ENCODE peak calls at places on chromosomes 11 and 22, in seven cellular contexts. P, O, L, R, I, H and U are unnamed samples.

GRCh38 chr11:47351159-47352126 is 1.1 kb downstream of the MYBPC3 start:
- DNase-seq in P (no peak), I (no peak), L (no peak), O (no peak), H (no peak), R (no peak), U (no peak)

GRCh38 chr22:45879552-45879949 is 97.4 kb downstream of the WNT7B start:
- DNase-seq in H (no peak), I (no peak), L (peak), O (no peak), R (no peak), P (no peak), U (no peak)

GRCh38 chr11:72821920-72822799 is 7.9 kb downstream of the ATG16L2 start:
- DNase-seq in H (peak), I (peak), L (peak), P (peak), O (peak), R (no peak), U (peak)

GRCh38 chr11:69089258-69089657 is 40.5 kb downstream of the TPCN2 start:
- DNase-seq in H (no peak), O (peak), R (peak), L (no peak), I (no peak), P (peak), U (no peak)

GRCh38 chr11:46537121-46537520 is 56.7 kb downstream of the AMBRA1 start:
- DNase-seq in L (no peak), O (peak), I (no peak), H (no peak), P (peak), R (peak), U (no peak)

GRCh38 chr22:26234267-26234666 is 65.0 kb downstream of the SEZ6L start:
- DNase-seq in H (no peak), I (no peak), P (no peak), R (no peak), L (no peak), O (no peak), U (no peak)

GRCh38 chr11:6362185-6362867 is 27.9 kb upstream of the SMPD1 start:
- DNase-seq in R (no peak), H (no peak), L (no peak), I (no peak), O (no peak), P (no peak), U (no peak)

GRCh38 chr22:31556627-31557203 is 60.4 kb downstream of the SFI1 start:
- DNase-seq in P (peak), O (peak), L (no peak), I (peak), H (peak), R (peak), U (no peak)

GRCh38 chr11:86245369-86246292 is 1.1 kb downstream of the EED start:
- DNase-seq in P (peak), I (peak), H (no peak), R (peak), L (no peak), O (no peak), U (no peak)

GRCh38 chr11:75499423-75500305 is 26.1 kb downstream of the GDPD5 start:
- DNase-seq in P (no peak), L (no peak), R (no peak), I (no peak), H (no peak), O (peak), U (no peak)

GRCh38 chr11:66195867-66196266 is 72.6 kb upstream of the RAB1B start:
- DNase-seq in R (no peak), P (no peak), O (no peak), L (no peak), I (peak), H (no peak), U (no peak)

GRCh38 chr11:128458316-128458715 is 129.0 kb downstream of the ETS1 start:
- DNase-seq in P (no peak), L (no peak), I (no peak), O (peak), R (no peak), H (no peak), U (no peak)

GRCh38 chr11:23310276-23310675 is 450.0 kb upstream of the CCDC179 start:
- DNase-seq in I (no peak), H (no peak), P (no peak), L (no peak), R (no peak), O (no peak), U (no peak)

GRCh38 chr11:105361651-105362050 is 222.1 kb upstream of the CARD18 start:
- DNase-seq in H (no peak), O (no peak), P (no peak), R (no peak), I (no peak), L (no peak), U (no peak)

DNA sequence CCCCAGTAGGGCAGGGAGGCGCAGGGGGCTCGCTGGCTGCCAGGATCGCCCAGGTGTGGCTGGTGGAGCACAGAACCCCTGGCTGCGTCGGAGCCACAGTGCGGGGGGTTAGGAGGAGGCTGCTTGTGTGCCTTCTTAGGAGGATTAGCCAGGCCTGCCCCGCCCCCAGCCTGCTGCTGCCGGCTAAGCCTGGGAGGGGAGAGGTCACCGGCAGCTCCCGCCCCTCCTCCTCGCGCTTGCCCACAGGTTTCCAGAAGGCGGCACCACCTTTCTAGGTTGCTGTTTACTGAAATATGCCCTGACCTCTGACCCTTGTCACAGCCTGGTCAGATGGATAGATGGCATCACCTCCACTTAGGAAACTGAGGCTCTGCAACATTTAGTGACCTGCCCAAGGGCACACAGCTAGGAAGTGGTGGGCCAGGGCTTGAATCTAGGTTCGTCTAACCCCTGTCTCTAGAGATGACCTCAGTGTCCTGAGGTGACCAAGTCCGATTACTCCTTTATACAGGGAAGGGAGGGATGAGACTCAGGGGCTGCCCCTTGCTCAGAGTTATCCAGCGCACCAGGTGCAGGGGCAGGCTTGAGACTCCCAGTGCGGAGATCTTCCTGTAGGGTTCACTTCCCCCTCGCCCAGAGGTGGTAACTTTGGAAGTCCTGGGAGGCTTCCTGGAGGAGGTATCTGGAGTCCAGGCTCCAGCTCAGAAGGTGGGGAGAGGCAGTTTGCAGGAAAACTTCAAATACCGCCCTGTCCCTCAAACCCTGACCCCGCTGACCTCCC is 44.0 kb downstream of the MYO7A start:
- DNase-seq in O (no peak), P (peak), L (peak), R (no peak), I (peak), H (no peak), U (peak)
- TF ChIP-seq MAX in O (no peak), P (no peak), L (peak), R (no peak), I (no peak), H (no peak), U (no peak)

DNA sequence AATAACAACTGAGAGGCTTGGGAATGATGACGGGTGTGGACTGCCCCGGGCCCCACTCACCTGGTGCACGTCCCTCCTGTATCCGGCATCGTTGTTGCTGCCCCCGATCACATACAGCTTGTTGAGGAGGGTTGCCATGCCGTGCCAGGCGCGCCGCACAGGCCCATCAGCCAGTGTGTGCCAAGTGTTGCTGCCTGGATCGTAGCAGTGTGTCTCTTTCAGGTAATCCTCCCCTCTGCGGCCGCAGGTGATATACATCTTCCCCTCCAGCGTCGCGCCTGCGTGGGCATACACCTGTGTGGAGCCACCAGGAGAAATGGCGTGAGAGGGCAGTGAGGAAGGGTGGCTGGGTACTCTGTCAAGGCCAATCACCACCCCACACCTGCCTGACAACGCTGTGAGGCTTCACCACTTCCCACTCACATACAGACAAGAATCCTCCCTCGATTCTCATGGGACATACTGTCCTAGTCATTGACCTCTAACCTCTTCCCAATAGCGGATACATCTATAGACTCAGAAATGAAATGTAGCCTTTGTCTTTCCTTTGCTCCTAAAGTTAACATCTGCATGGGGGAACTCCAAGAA is 8.9 kb upstream of the SCARF2 start:
- DNase-seq in L (no peak), P (no peak), H (no peak), O (no peak), R (no peak), I (no peak), U (no peak)
- TF ChIP-seq MAX in L (no peak), P (peak), H (no peak), O (no peak), R (no peak), I (no peak), U (no peak)

GRCh38 chr11:9170450-9170849 is 79.1 kb upstream of the SCUBE2 start:
- DNase-seq in I (no peak), L (no peak), P (no peak), H (no peak), O (peak), R (no peak), U (no peak)
- TF ChIP-seq MAX in I (no peak), L (no peak), P (no peak), H (no peak), O (no peak), R (no peak), U (no peak)

DNA sequence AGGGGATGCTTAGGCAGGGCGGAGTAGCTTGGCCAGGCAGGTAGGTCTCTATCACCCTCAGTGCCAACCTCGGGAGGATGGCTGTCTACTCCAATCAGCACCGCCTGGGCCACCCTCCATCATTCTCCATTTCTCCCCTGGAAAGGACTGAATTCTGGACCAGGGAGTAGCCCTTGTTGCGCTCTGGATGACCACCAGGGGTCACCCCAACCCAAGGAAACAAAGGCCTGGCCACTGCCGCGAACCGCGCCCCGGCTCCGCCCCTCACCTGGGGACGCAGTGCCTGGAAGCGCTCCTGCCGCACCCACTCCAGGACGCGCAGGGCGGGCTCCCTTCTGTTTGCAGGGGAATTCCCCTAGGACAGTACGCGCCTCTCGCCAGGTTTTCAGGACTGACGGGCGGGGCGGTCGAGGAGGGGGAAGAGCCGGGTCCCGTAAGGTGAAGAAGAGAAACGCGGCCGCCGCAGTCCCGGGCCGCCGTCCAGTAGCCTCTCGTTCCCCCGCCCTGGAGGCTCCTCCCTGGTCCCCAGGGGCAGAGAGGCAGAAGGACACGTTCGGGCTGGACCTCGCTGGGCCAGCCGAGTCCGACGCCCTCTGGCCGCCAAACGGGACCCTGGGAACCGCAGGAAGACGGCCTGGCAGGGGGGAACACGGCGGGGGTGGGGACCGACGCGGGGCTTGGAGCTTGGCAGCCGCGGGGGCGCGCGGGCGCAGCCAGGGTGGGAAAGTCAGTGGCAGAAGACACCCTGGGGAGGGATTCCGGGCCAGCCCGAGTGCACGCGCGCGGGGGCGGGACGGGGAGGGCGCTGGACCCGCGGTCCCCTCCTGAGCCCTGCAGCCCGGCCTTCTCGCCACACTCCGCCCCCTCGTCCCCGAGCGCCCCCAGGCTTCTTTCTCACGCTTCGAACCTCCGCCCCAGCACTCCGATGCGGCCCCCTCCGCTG is 7.1 kb downstream of the SCN4B start:
- DNase-seq in H (peak), R (peak), P (peak), L (peak), O (peak), I (peak), U (peak)
- TF ChIP-seq MAX in H (peak), R (no peak), P (no peak), L (no peak), O (no peak), I (no peak), U (peak)

DNA sequence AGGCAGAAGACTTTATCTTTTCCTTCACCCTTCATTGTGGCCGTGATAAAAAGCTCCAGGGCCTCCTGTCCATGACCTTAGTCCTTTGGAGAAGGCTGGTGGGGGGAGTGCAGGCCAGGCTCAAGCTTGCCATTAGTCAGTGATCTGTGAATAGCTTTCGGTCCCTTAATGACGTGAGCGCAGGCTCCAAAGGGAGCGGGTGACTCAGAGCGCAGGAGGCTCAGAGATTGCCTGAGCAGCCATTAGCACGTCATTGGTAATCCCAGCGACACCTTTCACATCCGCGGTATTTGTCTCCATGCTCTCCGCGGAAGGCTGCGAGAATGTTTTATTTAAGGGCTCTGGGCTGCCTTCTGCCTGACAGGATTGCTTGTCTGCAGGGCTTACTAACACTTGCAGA is 458.5 kb downstream of the METTL15 start:
- DNase-seq in P (peak), R (no peak), H (peak), L (peak), O (peak), I (no peak), U (peak)
- TF ChIP-seq MAX in P (no peak), R (no peak), H (no peak), L (no peak), O (peak), I (no peak), U (no peak)

GRCh38 chr11:94773842-94774241 is 5.7 kb downstream of the AMOTL1 start:
- DNase-seq in H (no peak), L (no peak), I (no peak), O (no peak), R (no peak), P (no peak), U (no peak)

GRCh38 chr11:94775576-94776327 is 7.6 kb downstream of the AMOTL1 start:
- DNase-seq in O (no peak), P (peak), R (no peak), I (no peak), H (no peak), L (no peak), U (no peak)

GRCh38 chr11:94771951-94772350 is 3.8 kb downstream of the AMOTL1 start:
- DNase-seq in L (no peak), P (no peak), H (no peak), O (no peak), R (no peak), I (no peak), U (no peak)

GRCh38 chr11:94776351-94777321 is 8.5 kb downstream of the AMOTL1 start:
- DNase-seq in H (no peak), L (no peak), I (no peak), P (peak), R (no peak), O (peak), U (no peak)

GRCh38 chr11:94774345-94774744 is 6.2 kb downstream of the AMOTL1 start:
- DNase-seq in L (no peak), O (no peak), R (no peak), P (peak), H (no peak), I (no peak), U (no peak)
- TF ChIP-seq MAX in L (no peak), O (no peak), R (no peak), P (no peak), H (no peak), I (no peak), U (no peak)

GRCh38 chr11:115930886-115931537 is 426.8 kb upstream of the CADM1 start:
- DNase-seq in L (no peak), H (no peak), P (no peak), I (no peak), O (no peak), R (no peak), U (no peak)
- TF ChIP-seq MAX in L (no peak), H (no peak), P (no peak), I (no peak), O (no peak), R (no peak), U (no peak)

DNA sequence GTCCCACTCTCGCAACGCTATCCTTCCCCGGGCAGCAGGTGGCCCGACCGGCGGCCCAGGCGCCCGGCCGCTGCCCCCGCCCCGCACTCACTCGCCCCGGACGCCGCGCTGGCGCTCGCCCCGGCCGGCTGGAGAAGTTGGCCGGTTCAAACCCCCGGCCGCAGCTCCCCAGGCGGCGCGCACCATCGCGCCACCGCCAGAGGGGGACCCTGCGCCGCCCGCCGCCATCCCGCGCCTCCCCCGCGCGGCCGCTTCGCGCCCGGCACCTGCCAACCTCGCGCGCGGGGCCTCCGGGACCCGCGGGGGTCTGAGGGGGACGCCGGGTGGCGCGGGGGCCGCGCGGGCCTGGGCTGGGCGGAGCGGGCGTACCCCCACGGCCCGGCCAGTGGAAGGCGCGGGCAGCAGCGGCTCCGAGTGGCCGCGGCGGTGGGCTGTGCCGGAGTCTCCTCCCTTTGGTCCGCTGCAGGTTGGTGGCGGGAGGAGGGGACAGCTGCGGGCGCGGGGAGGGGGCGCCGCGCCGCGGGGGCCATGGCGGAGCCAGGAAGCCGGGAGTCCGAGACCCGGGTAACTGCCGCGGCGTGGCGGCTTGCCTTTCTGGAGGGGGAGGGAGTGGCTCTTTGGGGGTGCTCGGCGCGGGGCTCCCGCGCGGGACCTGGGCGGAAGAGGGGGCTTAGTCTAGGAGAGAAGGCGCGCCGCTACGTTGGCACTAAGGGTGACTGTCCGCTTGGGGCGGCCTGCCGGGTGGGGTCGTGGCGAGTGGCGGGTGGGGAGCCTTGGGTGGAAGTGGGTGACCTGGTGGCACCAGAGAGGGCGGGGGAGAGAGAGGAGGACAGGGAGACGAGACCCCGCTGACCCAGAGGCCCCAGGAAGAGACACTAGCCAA is at the start of the genes MPST and TST:
- DNase-seq in P (peak), L (peak), H (no peak), O (peak), I (peak), R (peak), U (peak)
- TF ChIP-seq MAX in P (no peak), L (no peak), H (peak), O (no peak), I (peak), R (peak), U (no peak)

GRCh38 chr22:17951315-17951714 is 73.0 kb downstream of the MICAL3 start:
- DNase-seq in I (peak), O (no peak), R (no peak), H (no peak), L (no peak), P (no peak), U (no peak)
- TF ChIP-seq MAX in I (no peak), O (no peak), R (no peak), H (no peak), L (no peak), P (no peak), U (no peak)

GRCh38 chr22:33792837-33793236 is 127.4 kb downstream of the LARGE1 start:
- DNase-seq in I (no peak), R (peak), L (no peak), O (no peak), H (no peak), P (no peak), U (no peak)
- TF ChIP-seq MAX in I (no peak), R (no peak), L (no peak), O (no peak), H (no peak), P (no peak), U (no peak)